ENCODE peak calls at places on chromosomes 16 and 17, in six cellular contexts. W is heart left ventricle, J is GM12865, P is lower lobe of right lung, O is AG04449, K is HFF-Myc. C is an unnamed sample.
A peak's percentile ranks its signal among the peaks of the same experiment; 100 is the strongest.

GRCh38 chr17:37816951-37817350 is 72.1 kb upstream of the HNF1B start:
- DNase-seq in K (no peak), J (no peak), P (no peak), O (no peak), W (no peak), C (no peak)

GRCh38 chr16:8660841-8661301 is 13.5 kb upstream of the ABAT start:
- DNase-seq in K (peak; percentile 22), O (peak; percentile 9), W (peak; percentile 49), J (peak; percentile 67), P (peak; percentile 64), C (no peak)

GRCh38 chr16:68364601-68364998 is 53.8 kb downstream of the PRMT7 start:
- DNase-seq in O (no peak), K (no peak), J (no peak), P (no peak), W (no peak), C (no peak)

GRCh38 chr17:19492140-19492539 is 41.5 kb upstream of the SLC47A1 start:
- DNase-seq in O (no peak), P (no peak), K (no peak), W (no peak), J (no peak), C (no peak)

GRCh38 chr16:30668393-30668792 is 10.2 kb downstream of the FBRS start:
- DNase-seq in W (no peak), J (no peak), K (no peak), O (no peak), P (no peak), C (no peak)

GRCh38 chr16:86059253-86060171 is 160.6 kb downstream of the IRF8 start:
- DNase-seq in O (no peak), K (no peak), P (no peak), W (peak; percentile 77), J (no peak), C (no peak)

GRCh38 chr17:41678411-41678906 is 10.2 kb upstream of the EIF1 start:
- DNase-seq in W (no peak), P (no peak), K (no peak), O (no peak), J (peak; percentile 78), C (peak; percentile 70)

GRCh38 chr17:66357037-66357436 is 54.6 kb downstream of the PRKCA start:
- DNase-seq in K (no peak), J (no peak), O (no peak), W (no peak), P (no peak), C (no peak)

GRCh38 chr16:46899443-46900143 is 15.4 kb downstream of the GPT2 start:
- DNase-seq in P (no peak), K (no peak), O (no peak), W (no peak), J (no peak), C (no peak)

GRCh38 chr16:65740716-65741115 is 618.9 kb upstream of the CDH11 start:
- DNase-seq in J (no peak), O (no peak), K (no peak), W (no peak), P (no peak), C (no peak)

GRCh38 chr17:44266402-44267164 is 1.4 kb downstream of the SLC4A1 start:
- DNase-seq in J (peak; percentile 14), P (no peak), K (no peak), W (no peak), O (no peak), C (no peak)

GRCh38 chr16:67431805-67432476 is 1.0 kb downstream of the HSD11B2 start:
- DNase-seq in K (no peak), J (no peak), O (no peak), P (no peak), W (no peak), C (no peak)

DNA sequence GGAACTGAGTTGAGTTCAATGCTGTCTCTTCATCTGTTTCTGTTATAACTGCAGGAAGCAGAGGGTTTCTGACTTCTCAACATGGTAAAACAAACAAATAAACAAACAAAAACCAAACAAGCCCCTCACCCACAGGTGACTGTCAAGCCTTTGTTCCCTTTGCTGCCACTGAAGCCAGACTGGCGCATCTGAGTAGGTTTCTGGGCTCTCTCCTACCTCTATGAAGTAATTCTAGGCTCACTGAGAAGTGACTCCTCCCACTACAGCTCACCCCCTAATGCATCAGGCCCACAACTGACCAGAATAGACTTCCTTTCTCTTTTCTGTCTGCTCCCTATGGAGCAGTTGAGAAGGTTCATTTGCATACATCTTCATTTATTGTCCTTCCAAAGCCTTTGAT is 77.0 kb upstream of the CCL2 start:
- DNase-seq in J (no peak), O (no peak), K (no peak), P (no peak), W (no peak), C (no peak)
- TF ChIP-seq CTCF in J (no peak), O (no peak), K (peak; percentile 12), P (no peak), W (no peak), C (no peak)

GRCh38 chr16:88392616-88393015 is 9.9 kb downstream of the ZNF469 start:
- DNase-seq in J (no peak), W (no peak), O (no peak), K (no peak), P (no peak), C (no peak)

GRCh38 chr16:88392111-88392510 is 9.4 kb downstream of the ZNF469 start:
- DNase-seq in O (no peak), J (no peak), P (no peak), K (no peak), W (no peak), C (no peak)

GRCh38 chr16:88393034-88393433 is 10.3 kb downstream of the ZNF469 start:
- DNase-seq in P (no peak), J (no peak), W (peak; percentile 59), O (no peak), K (peak; percentile 44), C (no peak)

GRCh38 chr16:88394426-88394825 is 11.7 kb downstream of the ZNF469 start:
- DNase-seq in J (no peak), P (no peak), W (no peak), K (no peak), O (no peak), C (no peak)

DNA sequence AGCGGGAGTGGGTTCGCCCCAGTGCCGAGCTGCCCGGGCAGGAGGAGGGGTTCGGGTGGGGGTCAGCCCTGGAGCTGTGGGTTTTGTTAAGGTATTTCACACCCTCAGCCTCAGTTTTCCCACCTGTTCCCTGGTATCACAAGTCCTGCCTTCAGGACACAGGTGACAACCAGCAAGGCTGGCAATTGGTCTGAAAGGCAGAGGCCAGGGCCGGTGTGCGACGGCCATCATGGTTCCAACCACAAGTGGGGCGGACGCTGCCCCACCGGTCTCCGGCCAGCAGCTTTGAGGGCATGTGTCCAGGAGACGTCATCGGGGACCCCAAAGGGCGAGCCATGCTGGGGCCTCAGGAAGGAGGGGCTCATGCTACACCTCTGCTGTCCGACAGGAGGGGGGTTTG is 10.8 kb downstream of the ZNF469 start:
- DNase-seq in O (no peak), J (no peak), P (no peak), W (no peak), K (no peak), C (no peak)
- H3K4me3 ChIP-seq in O (no peak overlapping the region), J (no peak overlapping the region), P (no peak overlapping the region), W (no peak overlapping the region), K (no peak overlapping the region), C (no peak overlapping the region)

GRCh38 chr16:88062341-88062861 is 111.2 kb downstream of the BANP start:
- DNase-seq in P (peak; percentile 34), O (peak; percentile 55), J (no peak), W (peak; percentile 76), K (peak; percentile 30), C (peak; percentile 4)

GRCh38 chr16:88064889-88065746 is 113.9 kb downstream of the BANP start:
- DNase-seq in O (no peak), P (no peak), J (no peak), K (no peak), W (peak; percentile 13), C (no peak)

GRCh38 chr16:88061346-88062110 is 110.3 kb downstream of the BANP start:
- DNase-seq in O (no peak), P (no peak), W (no peak), J (no peak), K (no peak), C (no peak)

GRCh38 chr16:88064011-88064888 is 113.0 kb downstream of the BANP start:
- DNase-seq in J (no peak), K (no peak), P (peak; percentile 27), W (peak; percentile 14), O (no peak), C (no peak)

GRCh38 chr16:88063201-88063773 is 112.1 kb downstream of the BANP start:
- DNase-seq in W (no peak), J (no peak), K (peak; percentile 74), P (no peak), O (peak; percentile 59), C (no peak)
- TF ChIP-seq CTCF in W (peak; percentile 11), J (no peak), K (peak; percentile 57), P (no peak), O (peak; percentile 59), C (no peak)

GRCh38 chr17:50564916-50565315 is 4.4 kb downstream of the CACNA1G start:
- DNase-seq in J (no peak), W (peak; percentile 68), K (peak; percentile 45), P (no peak), O (no peak), C (no peak)
- H3K4me3 ChIP-seq in J (no peak overlapping the region), W (no peak overlapping the region), K (no peak overlapping the region), P (no peak overlapping the region), O (no peak overlapping the region), C (no peak overlapping the region)

C was measured in epithelial cell of proximal tubule.